ENCODE peak calls at places on chromosome 22, in ten cellular contexts. H is AG10803, G is HepG2, O is glutamatergic neuron, L is brain microvascular endothelial cell, E is WTC11, M is thoracic aorta, W is fibroblast of lung, J is uterus, F is GM10248. Q is an unnamed sample.

GRCh38 chr22:32142600-32142999 is 16.5 kb downstream of the C22orf42 start:
- DNase-seq in H (no peak), G (no peak), O (no peak), L (no peak), E (no peak), M (no peak), W (no peak), J (no peak), F (no peak), Q (no peak)

GRCh38 chr22:44289429-44290171 is 23.2 kb downstream of the SHISAL1 start:
- DNase-seq in H (peak), G (no peak), O (no peak), L (no peak), E (no peak), M (no peak), W (no peak), J (peak), F (no peak), Q (peak)

GRCh38 chr22:47515384-47516125 is 753.1 kb downstream of the TBC1D22A start:
- DNase-seq in H (peak), G (no peak), O (no peak), L (no peak), E (no peak), M (no peak), W (peak), J (no peak), F (no peak), Q (no peak)

GRCh38 chr22:40714514-40714966 is 35.3 kb downstream of the MCHR1 start:
- DNase-seq in H (peak), G (peak), O (no peak), L (peak), E (peak), M (no peak), W (peak), J (peak), F (no peak), Q (peak)

GRCh38 chr22:46854125-46854870 is 91.8 kb downstream of the TBC1D22A start:
- DNase-seq in H (no peak), G (no peak), O (no peak), L (peak), E (no peak), M (no peak), W (peak), J (peak), F (no peak), Q (peak)

GRCh38 chr22:39277135-39277607 is 32.4 kb upstream of the PDGFB start:
- DNase-seq in H (peak), G (no peak), O (no peak), L (peak), E (no peak), M (no peak), W (peak), J (no peak), F (no peak), Q (no peak)

GRCh38 chr22:24407278-24407665 is 20.1 kb upstream of the ADORA2A start:
- DNase-seq in H (no peak), G (no peak), O (peak), L (no peak), E (no peak), M (no peak), W (no peak), J (no peak), F (no peak), Q (no peak)

GRCh38 chr22:24723111-24723510 is 51.4 kb downstream of the PIWIL3 start:
- DNase-seq in H (no peak), G (no peak), O (no peak), L (no peak), E (no peak), M (no peak), W (peak), J (no peak), F (no peak), Q (no peak)

GRCh38 chr22:43375951-43376455 is 32.8 kb upstream of the SCUBE1 start:
- DNase-seq in H (peak), G (no peak), O (no peak), L (peak), E (no peak), M (no peak), W (no peak), J (no peak), F (no peak), Q (no peak)

GRCh38 chr22:44622147-44622427 is 79.9 kb upstream of the PRR5 start:
- DNase-seq in H (no peak), G (no peak), O (peak), L (no peak), E (no peak), M (no peak), W (no peak), J (no peak), F (no peak), Q (peak)

DNA sequence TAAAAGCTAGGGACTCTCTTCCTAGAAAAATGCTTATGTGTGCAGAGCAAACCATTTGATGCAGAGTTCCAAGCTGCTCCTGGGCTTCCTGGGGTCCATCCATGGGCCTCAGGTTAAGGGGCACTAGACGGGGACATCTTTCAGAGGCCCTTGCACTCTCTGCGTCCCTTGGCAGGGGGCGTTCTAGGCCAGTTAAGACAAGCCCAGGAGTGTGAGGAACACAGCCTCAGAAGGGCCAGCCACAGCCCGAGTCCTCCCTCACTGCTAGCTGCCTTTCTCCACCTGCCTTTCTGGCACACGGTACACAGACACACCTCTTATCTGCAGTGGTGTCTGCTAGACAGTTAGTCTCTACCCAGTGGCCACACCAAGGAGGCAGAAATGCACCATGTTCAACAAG is 18.0 kb upstream of the BID start:
- DNase-seq in H (no peak), G (no peak), O (no peak), L (no peak), E (peak), M (no peak), W (no peak), J (no peak), F (no peak), Q (peak)
- TF ChIP-seq CTCF in H (no peak), G (no peak), O (no peak), L (no peak), E (peak), M (no peak), W (no peak), J (no peak), F (peak), Q (peak)

DNA sequence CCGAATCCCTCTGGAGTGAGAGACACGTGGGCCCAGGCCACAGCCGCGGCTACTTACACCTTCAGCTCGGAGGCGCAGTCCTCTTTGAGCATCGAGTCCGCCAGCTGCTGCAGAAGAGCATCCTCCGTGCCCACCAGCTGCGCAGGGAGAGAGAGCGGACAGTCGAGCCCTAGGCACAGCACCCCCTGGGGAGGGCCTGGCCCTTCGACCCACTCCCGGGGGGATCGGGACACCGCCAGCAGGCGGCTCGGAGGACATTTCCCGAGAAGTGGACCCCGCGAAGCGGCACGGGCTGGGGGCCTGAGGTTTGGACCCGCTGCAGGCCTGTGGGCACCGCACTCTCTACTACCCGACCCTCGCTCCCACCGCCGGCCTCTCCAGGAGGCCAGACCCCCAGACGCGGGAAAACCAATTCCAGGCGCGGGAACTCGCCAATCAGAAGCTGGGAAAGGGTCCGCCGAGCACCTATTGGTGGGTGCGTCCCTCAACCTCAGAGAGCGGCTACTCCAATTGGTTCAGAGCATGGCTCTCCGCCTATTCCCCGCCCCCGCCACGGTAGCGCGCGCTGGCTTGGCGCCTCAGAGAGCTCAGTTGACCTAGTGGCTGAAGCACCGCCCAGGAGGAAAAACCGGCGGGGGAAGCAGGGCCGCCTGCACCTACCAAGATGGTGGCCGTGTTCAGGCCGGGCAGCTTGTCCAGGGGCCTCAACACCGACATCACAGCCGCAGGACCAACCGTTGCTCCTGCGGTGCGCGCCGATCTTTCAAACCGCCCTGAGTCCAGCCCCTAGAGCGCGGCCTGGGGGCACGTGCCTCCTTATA is at the start of gene CENPM:
- DNase-seq in H (peak), G (peak), O (peak), L (peak), E (peak), M (peak), W (peak), J (peak), F (peak), Q (peak)
- TF ChIP-seq CTCF in H (peak), G (peak), O (no peak), L (peak), E (no peak), M (no peak), W (peak), J (peak), F (no peak), Q (peak)

DNA sequence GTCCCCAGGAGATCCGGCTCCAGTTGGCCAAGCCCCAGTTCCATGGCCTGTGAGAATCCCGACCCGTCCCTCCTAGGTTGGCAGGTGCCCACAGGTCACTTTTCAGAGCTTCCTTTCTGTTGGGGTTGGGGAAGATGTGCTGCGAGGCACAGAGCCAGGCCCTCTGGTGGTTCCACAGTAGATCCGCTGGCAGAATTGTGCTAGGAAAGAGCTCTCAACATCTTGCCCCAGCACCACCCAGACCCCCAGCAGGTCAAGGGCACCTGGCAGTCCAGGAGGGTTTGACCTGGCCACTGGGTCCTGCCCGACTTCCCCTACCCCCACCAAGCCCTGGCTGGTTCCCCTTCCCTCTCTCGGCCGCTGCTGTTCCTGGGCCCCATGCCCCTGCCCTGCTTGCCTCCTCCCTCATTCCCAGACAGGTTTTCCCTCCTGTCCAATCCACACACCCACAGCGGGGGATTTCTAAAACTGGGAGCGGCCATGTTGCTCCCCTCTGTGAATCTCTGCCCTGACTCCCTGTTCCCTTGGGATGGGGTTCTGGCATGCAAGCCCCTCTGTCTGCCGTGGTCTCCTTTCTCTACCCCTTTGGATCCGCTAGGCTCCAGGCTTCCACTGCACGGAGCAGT is 26.2 kb upstream of the GCAT start:
- DNase-seq in H (no peak), G (peak), O (no peak), L (no peak), E (peak), M (no peak), W (no peak), J (peak), F (no peak), Q (peak)
- TF ChIP-seq CTCF in H (peak), G (peak), O (no peak), L (peak), E (no peak), M (no peak), W (peak), J (peak), F (no peak), Q (peak)

GRCh38 chr22:20584029-20584871 is 76.8 kb downstream of the MED15 start:
- DNase-seq in H (no peak), G (no peak), O (no peak), L (no peak), E (no peak), M (no peak), W (no peak), J (no peak), F (no peak), Q (no peak)

GRCh38 chr22:20582520-20583361 is 75.3 kb downstream of the MED15 start:
- DNase-seq in H (no peak), G (no peak), O (no peak), L (no peak), E (no peak), M (no peak), W (no peak), J (no peak), F (no peak), Q (no peak)

GRCh38 chr22:20582171-20582511 is 74.7 kb downstream of the MED15 start:
- DNase-seq in H (no peak), G (no peak), O (no peak), L (no peak), E (no peak), M (no peak), W (no peak), J (no peak), F (no peak), Q (no peak)

GRCh38 chr22:20584872-20585639 is 77.6 kb downstream of the MED15 start:
- DNase-seq in H (no peak), G (no peak), O (no peak), L (no peak), E (no peak), M (no peak), W (no peak), J (no peak), F (no peak), Q (no peak)

DNA sequence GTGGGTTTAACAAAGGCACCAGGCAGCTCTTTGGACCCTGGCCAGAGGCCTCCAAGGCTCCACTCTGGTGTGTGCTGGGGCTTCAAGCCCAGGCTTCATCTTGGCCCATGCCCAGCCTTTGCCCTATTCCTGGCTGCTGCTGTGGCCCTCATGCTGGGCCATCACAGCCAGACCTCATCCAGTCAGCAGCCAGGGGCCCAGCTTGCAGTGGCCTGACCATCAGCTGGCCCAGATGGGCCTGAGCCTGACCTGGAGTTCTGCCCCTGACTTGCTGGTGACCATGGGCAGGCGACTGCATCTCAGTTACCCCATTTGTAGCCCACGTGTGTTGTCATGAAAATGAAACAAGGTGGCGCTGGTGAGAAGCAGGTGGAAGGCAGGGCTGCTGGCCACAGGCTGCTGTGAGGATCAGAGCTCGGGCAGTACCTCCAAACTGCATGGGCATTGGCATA is 76.1 kb downstream of the MED15 start:
- DNase-seq in H (no peak), G (no peak), O (no peak), L (no peak), E (peak), M (no peak), W (no peak), J (no peak), F (no peak), Q (peak)
- TF ChIP-seq CTCF in H (no peak), G (peak), O (no peak), L (peak), E (no peak), M (no peak), W (peak), J (no peak), F (no peak), Q (peak)

GRCh38 chr22:35253946-35254345 is 3.3 kb upstream of the HMGXB4 start:
- DNase-seq in H (no peak), G (no peak), O (no peak), L (no peak), E (no peak), M (no peak), W (no peak), J (no peak), F (no peak), Q (no peak)

GRCh38 chr22:35257002-35257320 is 332 bp upstream of the HMGXB4 start:
- DNase-seq in H (no peak), G (no peak), O (no peak), L (no peak), E (no peak), M (no peak), W (no peak), J (no peak), F (no peak), Q (no peak)

GRCh38 chr22:35258144-35258988 is 1.1 kb downstream of the HMGXB4 start:
- DNase-seq in H (peak), G (no peak), O (no peak), L (no peak), E (peak), M (no peak), W (peak), J (no peak), F (no peak), Q (peak)

GRCh38 chr22:35257321-35258143 is at the start of gene HMGXB4:
- DNase-seq in H (peak), G (peak), O (peak), L (peak), E (peak), M (peak), W (peak), J (peak), F (peak), Q (peak)
- TF ChIP-seq CTCF in H (no peak), G (peak), O (no peak), L (no peak), E (no peak), M (no peak), W (no peak), J (no peak), F (no peak), Q (no peak)

Q was measured in endodermal cell.